ENCODE peak calls at places on chromosomes 16 and 17, in four cellular contexts. Z is uterus; M is fibroblast of lung; N is CD8-positive, alpha-beta T cell. S is an unnamed sample.

GRCh38 chr17:59827721-59828477 is 64.8 kb downstream of the TUBD1 start:
- DNase-seq in Z (no peak), M (peak; percentile 35), N (no peak), S (no peak)

GRCh38 chr16:50025544-50025931 is 513 bp downstream of the CNEP1R1 start:
- DNase-seq in Z (no peak), M (peak; percentile 16), N (peak; percentile 2), S (peak; percentile 43)

GRCh38 chr16:80604600-80605355 is 64.0 kb downstream of the DYNLRB2 start:
- DNase-seq in Z (no peak), M (no peak), N (no peak), S (no peak)

GRCh38 chr17:47239663-47240374 is 13.8 kb upstream of the ITGB3 start:
- DNase-seq in Z (peak; percentile 58), M (peak; percentile 97), N (no peak), S (no peak)

GRCh38 chr17:40490289-40490853 is 11.1 kb downstream of the TNS4 start:
- DNase-seq in Z (peak; percentile 75), M (peak; percentile 69), N (no peak), S (no peak)

GRCh38 chr17:77907497-77908120 is 50.9 kb upstream of the TNRC6C start:
- DNase-seq in Z (no peak), M (no peak), N (no peak), S (no peak)

GRCh38 chr16:89955001-89955685 is 6.6 kb downstream of the DEF8 start:
- DNase-seq in Z (no peak), M (no peak), N (no peak), S (no peak)

GRCh38 chr17:35666070-35666469 is 65.4 kb upstream of the RASL10B start:
- DNase-seq in Z (no peak), M (no peak), N (no peak), S (no peak)

GRCh38 chr17:81939218-81939617 is 2.1 kb upstream of the PYCR1 start:
- DNase-seq in Z (no peak), M (no peak), N (no peak), S (no peak)

GRCh38 chr17:15510361-15510760 is 42.9 kb upstream of the CDRT4 start:
- DNase-seq in Z (no peak), M (peak; percentile 88), N (no peak), S (no peak)

GRCh38 chr16:9297437-9298113 is 206.1 kb downstream of the HAPSTR1 start:
- DNase-seq in Z (peak; percentile 25), M (no peak), N (no peak), S (peak; percentile 10)

GRCh38 chr17:33594000-33594399 is 300.9 kb upstream of the ASIC2 start:
- DNase-seq in Z (no peak), M (no peak), N (no peak), S (no peak)

GRCh38 chr17:43591750-43592562 is 45.8 kb upstream of the ETV4 start:
- DNase-seq in Z (peak; percentile 88), M (peak; percentile 93), N (no peak), S (no peak)

GRCh38 chr16:48123104-48123788 is 32.5 kb downstream of the ABCC12 start:
- DNase-seq in Z (no peak), M (peak; percentile 99), N (no peak), S (peak; percentile 62)

GRCh38 chr17:78759203-78759968 is 22.7 kb downstream of the CYTH1 start:
- DNase-seq in Z (no peak), M (peak; percentile 76), N (peak; percentile 68), S (no peak)

GRCh38 chr17:46942441-46943217 is 19.7 kb downstream of the GOSR2 start:
- DNase-seq in Z (peak; percentile 55), M (peak; percentile 56), N (peak; percentile 31), S (peak; percentile 70)

GRCh38 chr16:81928975-81929374 is 82.3 kb downstream of the SDR42E1 start:
- DNase-seq in Z (no peak), M (no peak), N (no peak), S (no peak)

GRCh38 chr16:89924298-89924924 is 1.3 kb downstream of the TUBB3 start:
- DNase-seq in Z (no peak), M (peak; percentile 36), N (no peak), S (peak; percentile 62)

GRCh38 chr17:83093506-83093905 is 14.1 kb downstream of the METRNL start:
- DNase-seq in Z (no peak), M (no peak), N (no peak), S (no peak)

GRCh38 chr17:58265902-58266875 is 14.5 kb downstream of the MPO start:
- DNase-seq in Z (no peak), M (no peak), N (no peak), S (no peak)

GRCh38 chr17:66423436-66423922 is 121.1 kb downstream of the PRKCA start:
- DNase-seq in Z (no peak), M (peak; percentile 60), N (no peak), S (no peak)

GRCh38 chr16:7921360-7921759 is 588.7 kb downstream of the RBFOX1 start:
- DNase-seq in Z (no peak), M (no peak), N (no peak), S (no peak)

GRCh38 chr17:69710926-69711325 is 296.4 kb downstream of the MAP2K6 start:
- DNase-seq in Z (no peak), M (no peak), N (no peak), S (no peak)

GRCh38 chr17:2707721-2708584 is 3.6 kb downstream of the CLUH start:
- DNase-seq in Z (peak; percentile 44), M (no peak), N (no peak), S (no peak)

GRCh38 chr17:59331929-59332889 is 754 bp downstream of the YPEL2 start:
- DNase-seq in Z (peak; percentile 45), M (no peak), N (peak; percentile 14), S (peak; percentile 48)

GRCh38 chr16:14562691-14563491 is 67.2 kb downstream of the PARN start:
- DNase-seq in Z (no peak), M (peak; percentile 61), N (no peak), S (no peak)

GRCh38 chr16:15490123-15490711 is 55.8 kb downstream of the BMERB1 start:
- DNase-seq in Z (no peak), M (no peak), N (no peak), S (no peak)

DNA sequence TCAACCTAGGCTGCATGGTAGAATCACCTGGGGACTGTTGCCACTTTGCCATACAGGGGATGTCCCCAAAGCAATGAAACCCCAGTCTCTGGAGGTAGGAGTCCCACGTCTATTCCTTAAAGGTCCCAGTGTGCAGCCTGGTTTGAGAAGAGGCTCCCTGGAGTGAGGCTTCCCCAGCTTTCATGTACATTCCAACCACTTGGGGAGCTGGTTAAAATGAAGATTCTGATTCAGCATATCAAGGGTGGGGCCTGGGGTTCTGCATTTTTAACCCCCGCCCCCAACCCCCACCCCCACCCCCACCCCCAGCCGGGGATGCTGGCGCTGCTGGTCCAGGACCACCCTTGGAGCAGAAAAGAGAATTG is 241.2 kb downstream of the FOXL1 start:
- DNase-seq in Z (no peak), M (no peak), N (no peak), S (no peak)
- TF ChIP-seq CTCF in Z (no peak), M (peak; percentile 21), N (no peak), S (no peak)

GRCh38 chr16:27920391-27920891 is 143.1 kb downstream of the GSG1L start:
- DNase-seq in Z (no peak), M (no peak), N (no peak), S (no peak)
- TF ChIP-seq CTCF in Z (no peak), M (no peak), N (no peak), S (no peak)

GRCh38 chr16:88844412-88845118 is 12.2 kb downstream of the GALNS start:
- DNase-seq in Z (no peak), M (no peak), N (no peak), S (no peak)
- TF ChIP-seq CTCF in Z (no peak), M (no peak), N (no peak), S (no peak)

DNA sequence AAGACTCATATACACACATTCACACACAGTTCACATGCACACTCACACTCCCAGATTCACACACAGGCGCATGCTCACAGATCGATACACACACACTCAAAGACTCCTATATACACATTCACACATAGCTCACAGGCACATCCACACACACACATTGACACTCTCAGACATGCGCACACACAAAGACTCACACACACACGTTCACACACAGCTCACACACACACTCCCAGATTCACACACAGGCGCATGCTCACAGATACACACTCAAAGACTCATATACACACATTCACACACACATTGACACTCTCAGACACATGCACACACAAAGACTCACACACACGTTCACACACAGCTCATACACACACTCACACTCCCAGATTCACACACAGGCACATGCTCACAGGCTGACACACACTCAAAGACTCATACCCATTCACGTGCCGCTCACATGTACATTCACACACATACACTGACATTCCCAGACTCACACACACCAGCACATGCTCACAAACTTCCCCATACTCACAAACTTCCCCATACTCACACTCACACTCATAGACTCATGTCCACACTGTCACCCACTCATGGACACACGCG is 25.6 kb upstream of the KRT17 start:
- DNase-seq in Z (no peak), M (no peak), N (no peak), S (no peak)
- TF ChIP-seq CTCF in Z (no peak), M (no peak), N (no peak), S (no peak)

GRCh38 chr16:77422196-77422784 is 12.5 kb downstream of the ADAMTS18 start:
- DNase-seq in Z (no peak), M (no peak), N (no peak), S (no peak)
- TF ChIP-seq CTCF in Z (no peak), M (no peak), N (no peak), S (no peak)

DNA sequence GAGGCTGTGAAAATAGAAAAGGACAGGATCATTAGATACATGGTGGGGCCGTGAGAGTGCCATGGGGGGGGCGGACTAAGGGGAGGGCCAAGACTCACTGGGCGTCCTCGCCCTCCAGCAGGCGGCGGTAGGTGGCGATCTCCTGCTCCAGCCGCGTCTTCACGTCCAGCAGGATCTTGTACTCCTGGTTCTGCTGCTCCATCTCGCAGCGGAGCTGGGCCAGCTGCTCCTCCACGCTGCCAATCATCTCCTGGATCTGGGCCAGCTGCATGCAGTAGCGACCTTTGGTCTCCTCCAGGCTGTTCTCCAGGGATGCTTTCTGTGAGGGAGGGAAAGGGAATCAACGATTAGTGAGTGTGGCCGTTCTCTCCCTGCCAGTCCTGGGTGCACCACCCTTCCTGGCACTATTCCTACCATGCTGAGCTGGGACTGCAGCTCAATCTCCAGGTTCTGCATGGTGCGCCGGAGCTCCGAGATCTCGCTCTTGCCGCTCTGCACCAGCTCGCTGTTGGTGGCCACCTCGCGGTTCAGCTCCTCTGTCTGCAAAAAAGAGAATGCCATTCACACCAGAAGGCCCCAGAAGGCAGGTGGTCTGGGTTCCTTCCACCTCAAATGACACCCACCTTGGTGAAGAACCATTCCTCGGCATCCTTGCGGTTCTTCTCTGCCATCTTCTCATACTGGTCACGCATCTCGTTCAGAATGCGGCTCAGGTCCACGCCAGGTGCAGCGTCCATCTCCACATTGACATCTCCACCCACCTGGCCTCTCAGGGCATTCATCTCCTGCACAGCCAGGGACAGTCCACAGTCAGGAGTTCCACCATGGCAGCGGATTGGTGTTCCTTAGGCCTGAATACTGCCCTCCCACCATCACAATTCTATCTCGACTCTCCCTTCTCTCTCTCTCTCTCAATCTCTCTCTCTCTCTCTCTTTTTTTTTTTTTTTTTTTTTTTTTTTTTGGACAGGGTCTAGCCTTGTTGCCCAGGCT is 3.3 kb downstream of the KRT14 start:
- DNase-seq in Z (no peak), M (no peak), N (no peak), S (no peak)
- TF ChIP-seq CTCF in Z (no peak), M (no peak), N (no peak), S (no peak)

S was measured in GM13977.